ENCODE peak calls at places on chromosomes 1 and 21, in seven cellular contexts. One of them, this sample, is unnamed.

GRCh38 chr1:219385786-219386427 is 212.2 kb downstream of the LYPLAL1 start:
- DNase-seq in central memory CD4-positive, alpha-beta T cell: no peak
- DNase-seq in fibroblast of mammary gland: peak
- DNase-seq in HTR-8/SVneo: peak
- DNase-seq in RKO: peak
- DNase-seq in hepatic stellate cell: peak
- DNase-seq in iris pigment epithelial cell: peak
- DNase-seq in this sample: peak

GRCh38 chr1:6770727-6771567 is 14.3 kb upstream of the CAMTA1 start:
- DNase-seq in RKO: no peak
- DNase-seq in hepatic stellate cell: peak
- DNase-seq in fibroblast of mammary gland: peak
- DNase-seq in HTR-8/SVneo: peak
- DNase-seq in iris pigment epithelial cell: peak
- DNase-seq in central memory CD4-positive, alpha-beta T cell: no peak
- DNase-seq in this sample: no peak

GRCh38 chr1:239757711-239758110 is 334.0 kb upstream of the FMN2 start:
- DNase-seq in HTR-8/SVneo: no peak
- DNase-seq in iris pigment epithelial cell: no peak
- DNase-seq in fibroblast of mammary gland: no peak
- DNase-seq in hepatic stellate cell: no peak
- DNase-seq in central memory CD4-positive, alpha-beta T cell: no peak
- DNase-seq in RKO: no peak
- DNase-seq in this sample: no peak

GRCh38 chr1:161727343-161727924 is 6.1 kb downstream of the FCRLB start:
- DNase-seq in fibroblast of mammary gland: peak
- DNase-seq in RKO: no peak
- DNase-seq in central memory CD4-positive, alpha-beta T cell: peak
- DNase-seq in hepatic stellate cell: peak
- DNase-seq in HTR-8/SVneo: no peak
- DNase-seq in iris pigment epithelial cell: peak
- DNase-seq in this sample: peak

GRCh38 chr21:45826733-45827692 is 154.6 kb upstream of the COL6A1 start:
- DNase-seq in RKO: no peak
- DNase-seq in fibroblast of mammary gland: no peak
- DNase-seq in HTR-8/SVneo: no peak
- DNase-seq in iris pigment epithelial cell: no peak
- DNase-seq in hepatic stellate cell: no peak
- DNase-seq in central memory CD4-positive, alpha-beta T cell: no peak
- DNase-seq in this sample: no peak

GRCh38 chr1:36542962-36543515 is 60.3 kb upstream of the CSF3R start:
- DNase-seq in hepatic stellate cell: no peak
- DNase-seq in RKO: no peak
- DNase-seq in HTR-8/SVneo: peak
- DNase-seq in fibroblast of mammary gland: no peak
- DNase-seq in central memory CD4-positive, alpha-beta T cell: no peak
- DNase-seq in iris pigment epithelial cell: no peak
- DNase-seq in this sample: no peak

GRCh38 chr1:228231192-228231591 is 23.3 kb downstream of the OBSCN start:
- DNase-seq in fibroblast of mammary gland: no peak
- DNase-seq in HTR-8/SVneo: no peak
- DNase-seq in hepatic stellate cell: no peak
- DNase-seq in iris pigment epithelial cell: no peak
- DNase-seq in RKO: no peak
- DNase-seq in central memory CD4-positive, alpha-beta T cell: no peak
- DNase-seq in this sample: no peak

GRCh38 chr1:214912127-214912526 is 170.4 kb upstream of the KCNK2 start:
- DNase-seq in fibroblast of mammary gland: no peak
- DNase-seq in iris pigment epithelial cell: no peak
- DNase-seq in HTR-8/SVneo: no peak
- DNase-seq in central memory CD4-positive, alpha-beta T cell: no peak
- DNase-seq in RKO: no peak
- DNase-seq in hepatic stellate cell: no peak
- DNase-seq in this sample: no peak